ENCODE peak calls at places on chromosomes 13 and 19, in nine cellular contexts. B is uterus, V is HepG2, J is prostate gland, R is esophagus squamous epithelium, M is endothelial cell of umbilical vein, G is lower leg skin, E is K562, I is testis. A is an unnamed sample.
A peak's percentile ranks its signal among the peaks of the same experiment; 100 is the strongest.

GRCh38 chr13:98279473-98280175 is 102.6 kb upstream of the RNF113B start:
- DNase-seq in B (no peak), V (no peak), J (no peak), R (no peak), M (peak; percentile 12), G (no peak), E (no peak), I (no peak), A (no peak)

GRCh38 chr13:39186205-39186880 is 148.1 kb downstream of the NHLRC3 start:
- DNase-seq in B (peak; percentile 18), V (no peak), J (no peak), R (no peak), M (no peak), G (no peak), E (no peak), I (peak; percentile 26), A (no peak)

GRCh38 chr19:32269831-32270230 is 75.6 kb upstream of the ZNF507 start:
- DNase-seq in B (no peak), V (no peak), J (peak; percentile 81), R (no peak), M (no peak), G (no peak), E (no peak), I (no peak), A (no peak)

GRCh38 chr13:32229443-32229842 is 85.7 kb downstream of the ZAR1L start:
- DNase-seq in B (no peak), V (no peak), J (no peak), R (no peak), M (no peak), G (no peak), E (no peak), I (no peak), A (no peak)

GRCh38 chr13:43880930-43881329 is 1.2 kb downstream of the LACC1 start:
- DNase-seq in B (no peak), V (no peak), J (no peak), R (no peak), M (no peak), G (no peak), E (no peak), I (peak; percentile 54), A (no peak)

GRCh38 chr19:2424686-2425621 is 2.4 kb downstream of the TIMM13 start:
- DNase-seq in B (no peak), V (no peak), J (no peak), R (no peak), M (peak; percentile 69), G (no peak), E (no peak), I (peak; percentile 75), A (no peak)

GRCh38 chr13:84994582-84994981 is 804.6 kb downstream of the SLITRK6 start:
- DNase-seq in B (no peak), V (peak; percentile 69), J (no peak), R (no peak), M (no peak), G (no peak), E (no peak), I (no peak), A (no peak)

GRCh38 chr13:46521921-46522691 is 30.9 kb upstream of the LRCH1 start:
- DNase-seq in B (no peak), V (no peak), J (no peak), R (no peak), M (no peak), G (no peak), E (no peak), I (no peak), A (no peak)

GRCh38 chr19:13102666-13103584 is at the start of gene LYL1:
- DNase-seq in B (peak; percentile 78), V (peak; percentile 45), J (no peak), R (no peak), M (peak; percentile 98), G (no peak), E (peak; percentile 98), I (peak; percentile 81), A (no peak)

GRCh38 chr19:5309438-5310204 is 31.0 kb downstream of the PTPRS start:
- DNase-seq in B (no peak), V (no peak), J (no peak), R (no peak), M (no peak), G (no peak), E (no peak), I (no peak), A (no peak)

GRCh38 chr19:11420429-11420893 is 1.3 kb upstream of the RGL3 start:
- DNase-seq in B (peak; percentile 60), V (no peak), J (no peak), R (no peak), M (no peak), G (no peak), E (peak; percentile 41), I (no peak), A (no peak)

GRCh38 chr19:42032428-42032827 is 37.6 kb downstream of the GRIK5 start:
- DNase-seq in B (no peak), V (no peak), J (no peak), R (no peak), M (no peak), G (no peak), E (no peak), I (no peak), A (no peak)

GRCh38 chr19:39845621-39846175 is 481 bp downstream of the FBL start:
- DNase-seq in B (no peak), V (no peak), J (no peak), R (no peak), M (no peak), G (no peak), E (peak; percentile 69), I (no peak), A (peak; percentile 61)

GRCh38 chr13:99501952-99502310 is 659 bp downstream of the TM9SF2 start:
- DNase-seq in B (no peak), V (no peak), J (peak; percentile 6), R (no peak), M (peak; percentile 48), G (no peak), E (no peak), I (peak; percentile 56), A (no peak)

GRCh38 chr13:31797154-31797775 is 57.9 kb downstream of the RXFP2 start:
- DNase-seq in B (no peak), V (peak; percentile 3), J (no peak), R (no peak), M (peak; percentile 52), G (no peak), E (peak; percentile 3), I (no peak), A (peak; percentile 16)

GRCh38 chr19:55118401-55118991 is 1.1 kb upstream of the PPP1R12C start:
- DNase-seq in B (peak; percentile 46), V (no peak), J (no peak), R (no peak), M (no peak), G (peak; percentile 55), E (peak; percentile 74), I (peak; percentile 83), A (no peak)

GRCh38 chr13:112333756-112334543 is 42.2 kb upstream of the SPACA7 start:
- DNase-seq in B (no peak), V (no peak), J (no peak), R (no peak), M (no peak), G (no peak), E (peak; percentile 35), I (no peak), A (peak; percentile 99)

GRCh38 chr19:32910874-32911273 is 41.3 kb upstream of the SLC7A9 start:
- DNase-seq in B (no peak), V (no peak), J (peak; percentile 50), R (no peak), M (no peak), G (no peak), E (no peak), I (no peak), A (no peak)

GRCh38 chr19:18086590-18087138 is at the start of gene IL12RB1:
- DNase-seq in B (no peak), V (no peak), J (no peak), R (no peak), M (no peak), G (no peak), E (no peak), I (no peak), A (no peak)
- TF ChIP-seq POLR2A in B (no peak), V (no peak), J (no peak), R (no peak), M (no peak), G (no peak), E (no peak), I (no peak), A (no peak)

DNA sequence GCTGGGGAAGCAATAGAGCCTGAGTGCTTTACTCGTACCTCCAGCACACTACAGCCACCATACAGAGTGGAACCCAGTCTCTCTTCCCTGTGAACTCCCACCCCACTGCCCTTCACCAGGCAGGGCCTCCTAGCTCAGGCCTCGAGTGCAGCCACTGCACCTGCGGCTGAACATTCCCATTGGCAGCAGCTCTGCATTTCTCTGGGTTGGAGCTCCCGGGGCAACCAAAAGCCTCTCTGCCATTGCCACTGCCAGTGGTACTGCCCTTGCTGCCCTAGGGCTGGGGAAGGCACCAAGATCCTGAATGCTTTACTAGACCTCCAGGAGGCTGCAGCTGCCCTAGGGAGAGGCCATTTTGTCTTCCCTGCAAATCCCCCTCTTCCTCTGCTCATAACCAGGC is 266.8 kb downstream of the TDRD3 start:
- DNase-seq in B (no peak), V (no peak), J (no peak), R (no peak), M (no peak), G (no peak), E (no peak), I (no peak), A (no peak)
- TF ChIP-seq POLR2A in B (no peak), V (no peak), J (no peak), R (no peak), M (no peak), G (no peak), E (no peak), I (no peak), A (no peak)

GRCh38 chr13:49792550-49793324 is at the start of gene KPNA3:
- DNase-seq in B (peak; percentile 96), V (peak; percentile 89), J (peak; percentile 97), R (peak; percentile 91), M (peak; percentile 95), G (peak; percentile 94), E (peak; percentile 89), I (peak; percentile 97), A (peak; percentile 71)
- TF ChIP-seq POLR2A in B (peak; percentile 56), V (peak; percentile 87), J (peak; percentile 83), R (peak; percentile 71), M (peak; percentile 68), G (no peak), E (peak; percentile 83), I (no peak), A (peak; percentile 25)

DNA sequence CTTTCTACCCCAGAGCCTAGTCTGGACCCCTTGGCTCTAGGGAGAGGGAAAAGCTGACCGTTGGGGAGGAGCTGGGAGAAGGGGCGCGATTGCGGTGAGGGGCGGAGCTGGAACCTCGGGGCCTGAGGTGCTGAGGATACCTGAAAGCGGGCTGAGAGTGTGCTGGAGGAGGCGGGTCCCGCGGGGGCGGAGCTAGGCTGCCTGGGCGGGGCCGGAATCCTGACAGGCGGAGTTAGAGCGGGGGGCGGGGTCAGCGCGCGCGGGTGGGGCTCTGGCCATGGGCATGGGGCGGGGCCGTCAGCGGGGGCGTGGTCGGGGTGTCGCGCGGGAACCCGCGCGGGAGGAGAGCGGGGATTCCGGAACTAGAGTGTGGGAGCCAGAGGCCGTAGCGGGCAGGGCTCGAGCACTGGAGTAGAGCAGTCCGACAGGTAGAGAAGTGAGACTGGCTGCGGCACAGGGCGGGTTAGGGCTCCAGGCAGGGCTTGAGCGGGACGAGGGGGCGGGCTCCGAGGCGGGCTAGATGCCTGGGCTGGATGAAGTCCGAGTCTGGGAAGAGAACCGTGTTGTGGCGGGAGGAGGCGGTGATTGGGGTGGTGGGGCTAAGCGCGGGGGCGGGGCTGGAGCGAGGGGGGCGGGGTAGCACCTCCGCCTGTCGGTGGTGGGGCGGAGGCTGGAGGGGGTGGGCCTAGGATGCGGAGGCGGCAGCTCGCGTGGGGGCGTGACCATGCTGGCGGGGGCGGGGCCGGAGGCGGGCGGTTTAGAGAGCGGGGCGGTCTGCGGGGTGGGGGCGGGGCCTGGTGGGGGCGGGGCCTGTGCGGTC is at the start of gene INAFM1:
- DNase-seq in B (peak; percentile 98), V (peak; percentile 76), J (peak; percentile 99), R (peak; percentile 90), M (peak; percentile 90), G (peak; percentile 97), E (peak; percentile 94), I (peak; percentile 99), A (peak; percentile 82)
- TF ChIP-seq POLR2A in B (peak; percentile 48), V (peak; percentile 60), J (peak; percentile 79), R (no peak), M (peak; percentile 31), G (peak; percentile 25), E (peak; percentile 86), I (peak; percentile 58), A (no peak)

A was measured in H54.